ENCODE peak calls at places on chromosomes 3 and 15, in eight cellular contexts. One of them, this sample, is unnamed.

GRCh38 chr3:195129644-195130492 is 141.1 kb downstream of the XXYLT1 start:
- DNase-seq in IMR-90: peak
- DNase-seq in upper lobe of right lung: no peak
- DNase-seq in psoas muscle: no peak
- DNase-seq in progenitor cell of endocrine pancreas: no peak
- DNase-seq in B cell: peak
- DNase-seq in neural crest cell: no peak
- DNase-seq in colonic mucosa: no peak
- DNase-seq in this sample: no peak

GRCh38 chr3:40237892-40238571 is 71.5 kb upstream of the EIF1B start:
- DNase-seq in IMR-90: peak
- DNase-seq in upper lobe of right lung: no peak
- DNase-seq in psoas muscle: no peak
- DNase-seq in progenitor cell of endocrine pancreas: no peak
- DNase-seq in B cell: no peak
- DNase-seq in neural crest cell: peak
- DNase-seq in colonic mucosa: no peak
- DNase-seq in this sample: no peak

GRCh38 chr3:172751188-172751571 is 654 bp downstream of the ECT2 start:
- DNase-seq in IMR-90: peak
- DNase-seq in upper lobe of right lung: no peak
- DNase-seq in psoas muscle: no peak
- DNase-seq in progenitor cell of endocrine pancreas: no peak
- DNase-seq in B cell: no peak
- DNase-seq in neural crest cell: no peak
- DNase-seq in colonic mucosa: peak
- DNase-seq in this sample: no peak

GRCh38 chr15:99154271-99154670 is 49.4 kb downstream of the SYNM start:
- DNase-seq in IMR-90: peak
- DNase-seq in upper lobe of right lung: no peak
- DNase-seq in psoas muscle: no peak
- DNase-seq in progenitor cell of endocrine pancreas: no peak
- DNase-seq in B cell: no peak
- DNase-seq in neural crest cell: no peak
- DNase-seq in colonic mucosa: no peak
- DNase-seq in this sample: no peak

GRCh38 chr3:159762981-159763465 is 225.6 kb upstream of the IL12A start:
- DNase-seq in IMR-90: peak
- DNase-seq in upper lobe of right lung: peak
- DNase-seq in psoas muscle: peak
- DNase-seq in progenitor cell of endocrine pancreas: peak
- DNase-seq in B cell: no peak
- DNase-seq in neural crest cell: peak
- DNase-seq in colonic mucosa: no peak
- DNase-seq in this sample: peak

GRCh38 chr3:32297366-32297765 is 58.9 kb downstream of the CMTM8 start:
- DNase-seq in IMR-90: no peak
- DNase-seq in upper lobe of right lung: no peak
- DNase-seq in psoas muscle: no peak
- DNase-seq in progenitor cell of endocrine pancreas: no peak
- DNase-seq in B cell: no peak
- DNase-seq in neural crest cell: no peak
- DNase-seq in colonic mucosa: no peak
- DNase-seq in this sample: no peak

GRCh38 chr15:25858952-25859760 is 4.0 kb downstream of the ATP10A start:
- DNase-seq in IMR-90: no peak
- DNase-seq in upper lobe of right lung: no peak
- DNase-seq in psoas muscle: no peak
- DNase-seq in progenitor cell of endocrine pancreas: no peak
- DNase-seq in B cell: no peak
- DNase-seq in neural crest cell: no peak
- DNase-seq in colonic mucosa: no peak
- DNase-seq in this sample: no peak

GRCh38 chr3:129417354-129417753 is 11.1 kb downstream of the EFCAB12 start:
- DNase-seq in IMR-90: peak
- DNase-seq in upper lobe of right lung: no peak
- DNase-seq in psoas muscle: no peak
- DNase-seq in progenitor cell of endocrine pancreas: no peak
- DNase-seq in B cell: no peak
- DNase-seq in neural crest cell: no peak
- DNase-seq in colonic mucosa: no peak
- DNase-seq in this sample: no peak

GRCh38 chr15:57092252-57092651 is 173.8 kb downstream of the TCF12 start:
- DNase-seq in IMR-90: no peak
- DNase-seq in upper lobe of right lung: no peak
- DNase-seq in psoas muscle: no peak
- DNase-seq in progenitor cell of endocrine pancreas: no peak
- DNase-seq in B cell: no peak
- DNase-seq in neural crest cell: no peak
- DNase-seq in colonic mucosa: no peak
- DNase-seq in this sample: no peak

GRCh38 chr3:163056874-163057497 is 1560.4 kb downstream of the OTOL1 start:
- DNase-seq in IMR-90: peak
- DNase-seq in upper lobe of right lung: no peak
- DNase-seq in psoas muscle: no peak
- DNase-seq in progenitor cell of endocrine pancreas: peak
- DNase-seq in B cell: no peak
- DNase-seq in neural crest cell: peak
- DNase-seq in colonic mucosa: peak
- DNase-seq in this sample: no peak

GRCh38 chr3:107132674-107133073 is 244.6 kb upstream of the CCDC54 start:
- DNase-seq in IMR-90: peak
- DNase-seq in upper lobe of right lung: no peak
- DNase-seq in psoas muscle: no peak
- DNase-seq in progenitor cell of endocrine pancreas: no peak
- DNase-seq in B cell: no peak
- DNase-seq in neural crest cell: no peak
- DNase-seq in colonic mucosa: no peak
- DNase-seq in this sample: no peak

GRCh38 chr15:77516786-77517185 is 96.1 kb downstream of the HMG20A start:
- DNase-seq in IMR-90: no peak
- DNase-seq in upper lobe of right lung: peak
- DNase-seq in psoas muscle: no peak
- DNase-seq in progenitor cell of endocrine pancreas: no peak
- DNase-seq in B cell: no peak
- DNase-seq in neural crest cell: no peak
- DNase-seq in colonic mucosa: no peak
- DNase-seq in this sample: no peak

GRCh38 chr3:136350132-136350531 is 100.0 kb downstream of the PCCB start:
- DNase-seq in IMR-90: peak
- DNase-seq in upper lobe of right lung: no peak
- DNase-seq in psoas muscle: no peak
- DNase-seq in progenitor cell of endocrine pancreas: no peak
- DNase-seq in B cell: no peak
- DNase-seq in neural crest cell: no peak
- DNase-seq in colonic mucosa: no peak
- DNase-seq in this sample: no peak

GRCh38 chr3:109224333-109224732 is 87.8 kb downstream of the C3orf85 start:
- DNase-seq in IMR-90: no peak
- DNase-seq in upper lobe of right lung: no peak
- DNase-seq in psoas muscle: no peak
- DNase-seq in progenitor cell of endocrine pancreas: no peak
- DNase-seq in B cell: no peak
- DNase-seq in neural crest cell: no peak
- DNase-seq in colonic mucosa: peak
- DNase-seq in this sample: no peak
- TF ChIP-seq CTCF in IMR-90: no peak
- TF ChIP-seq CTCF in upper lobe of right lung: peak
- TF ChIP-seq CTCF in psoas muscle: no peak
- TF ChIP-seq CTCF in progenitor cell of endocrine pancreas: peak
- TF ChIP-seq CTCF in B cell: no peak
- TF ChIP-seq CTCF in neural crest cell: no peak
- TF ChIP-seq CTCF in colonic mucosa: peak
- TF ChIP-seq CTCF in this sample: no peak

DNA sequence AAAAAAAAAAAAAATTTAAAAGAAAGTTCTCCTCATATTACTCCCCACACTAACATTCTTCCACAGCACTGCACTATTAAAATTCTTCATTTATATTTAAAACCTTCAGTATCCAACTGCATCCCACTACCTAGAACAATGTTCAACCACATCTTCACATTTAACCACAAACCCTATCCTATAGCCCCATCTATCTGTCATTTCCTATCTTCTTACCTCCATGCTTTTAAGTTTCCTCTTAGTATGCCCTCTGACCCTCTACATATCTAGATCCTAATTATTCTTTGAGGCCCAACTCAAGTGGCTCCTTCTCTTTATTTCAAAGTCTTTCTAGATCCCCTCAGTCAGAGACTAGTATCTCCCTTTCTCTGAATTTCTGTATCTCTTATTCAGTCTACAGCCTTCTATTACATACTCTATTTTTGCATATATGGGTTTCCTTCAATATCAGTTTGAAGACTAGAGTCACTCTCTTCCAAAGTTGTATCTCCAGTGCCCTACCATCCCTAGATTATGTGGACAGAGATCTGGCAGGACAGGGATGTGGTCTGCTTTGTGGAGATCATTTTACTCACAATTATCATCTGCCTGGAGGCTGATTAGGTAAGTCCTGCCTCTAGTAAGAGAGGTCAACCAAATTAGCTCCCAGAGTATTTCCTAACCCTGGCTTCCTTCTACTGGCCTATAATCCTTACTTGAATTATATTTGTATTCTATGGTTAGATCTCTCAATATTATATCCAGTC is 1.4 kb downstream of the CIAO2A start:
- DNase-seq in IMR-90: no peak
- DNase-seq in upper lobe of right lung: no peak
- DNase-seq in psoas muscle: no peak
- DNase-seq in progenitor cell of endocrine pancreas: no peak
- DNase-seq in B cell: no peak
- DNase-seq in neural crest cell: no peak
- DNase-seq in colonic mucosa: no peak
- DNase-seq in this sample: no peak
- TF ChIP-seq CTCF in IMR-90: peak
- TF ChIP-seq CTCF in upper lobe of right lung: no peak
- TF ChIP-seq CTCF in psoas muscle: no peak
- TF ChIP-seq CTCF in progenitor cell of endocrine pancreas: no peak
- TF ChIP-seq CTCF in B cell: peak
- TF ChIP-seq CTCF in neural crest cell: peak
- TF ChIP-seq CTCF in colonic mucosa: peak
- TF ChIP-seq CTCF in this sample: no peak

GRCh38 chr15:75808563-75808962 is 34.7 kb upstream of the UBE2Q2 start:
- DNase-seq in IMR-90: no peak
- DNase-seq in upper lobe of right lung: no peak
- DNase-seq in psoas muscle: no peak
- DNase-seq in progenitor cell of endocrine pancreas: no peak
- DNase-seq in B cell: no peak
- DNase-seq in neural crest cell: no peak
- DNase-seq in colonic mucosa: no peak
- DNase-seq in this sample: no peak

GRCh38 chr15:75814794-75815193 is 28.5 kb upstream of the UBE2Q2 start:
- DNase-seq in IMR-90: no peak
- DNase-seq in upper lobe of right lung: no peak
- DNase-seq in psoas muscle: no peak
- DNase-seq in progenitor cell of endocrine pancreas: no peak
- DNase-seq in B cell: no peak
- DNase-seq in neural crest cell: no peak
- DNase-seq in colonic mucosa: no peak
- DNase-seq in this sample: no peak

GRCh38 chr15:75811616-75812015 is 31.6 kb upstream of the UBE2Q2 start:
- DNase-seq in IMR-90: no peak
- DNase-seq in upper lobe of right lung: no peak
- DNase-seq in psoas muscle: no peak
- DNase-seq in progenitor cell of endocrine pancreas: no peak
- DNase-seq in B cell: no peak
- DNase-seq in neural crest cell: no peak
- DNase-seq in colonic mucosa: no peak
- DNase-seq in this sample: no peak

GRCh38 chr15:75810874-75811498 is 32.3 kb upstream of the UBE2Q2 start:
- DNase-seq in IMR-90: no peak
- DNase-seq in upper lobe of right lung: no peak
- DNase-seq in psoas muscle: no peak
- DNase-seq in progenitor cell of endocrine pancreas: no peak
- DNase-seq in B cell: no peak
- DNase-seq in neural crest cell: no peak
- DNase-seq in colonic mucosa: no peak
- DNase-seq in this sample: no peak

GRCh38 chr15:75809986-75810750 is 33.1 kb upstream of the UBE2Q2 start:
- DNase-seq in IMR-90: no peak
- DNase-seq in upper lobe of right lung: no peak
- DNase-seq in psoas muscle: no peak
- DNase-seq in progenitor cell of endocrine pancreas: no peak
- DNase-seq in B cell: no peak
- DNase-seq in neural crest cell: no peak
- DNase-seq in colonic mucosa: peak
- DNase-seq in this sample: no peak
- TF ChIP-seq CTCF in IMR-90: peak
- TF ChIP-seq CTCF in upper lobe of right lung: peak
- TF ChIP-seq CTCF in psoas muscle: peak
- TF ChIP-seq CTCF in progenitor cell of endocrine pancreas: peak
- TF ChIP-seq CTCF in B cell: peak
- TF ChIP-seq CTCF in neural crest cell: peak
- TF ChIP-seq CTCF in colonic mucosa: peak
- TF ChIP-seq CTCF in this sample: no peak

DNA sequence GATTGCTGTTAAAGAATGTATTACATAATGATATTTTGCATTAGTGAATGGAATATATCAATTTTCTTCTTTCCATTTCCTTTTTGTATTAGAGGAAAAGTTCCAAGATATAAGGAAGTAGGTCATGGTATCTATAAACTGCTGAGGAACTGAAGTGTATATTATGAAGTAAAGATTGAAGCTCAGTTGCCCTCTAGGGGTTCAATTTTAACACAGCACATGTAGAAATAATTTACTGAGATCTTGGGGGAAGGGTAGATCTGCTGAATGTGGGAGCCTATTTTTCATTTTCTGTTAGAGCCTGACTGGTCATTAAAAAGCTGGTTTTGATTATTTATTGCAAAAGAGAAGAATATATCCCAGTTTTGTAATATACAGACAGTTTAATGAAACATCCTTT is 45.2 kb downstream of the CMC1 start:
- DNase-seq in IMR-90: peak
- DNase-seq in upper lobe of right lung: no peak
- DNase-seq in psoas muscle: no peak
- DNase-seq in progenitor cell of endocrine pancreas: no peak
- DNase-seq in B cell: no peak
- DNase-seq in neural crest cell: no peak
- DNase-seq in colonic mucosa: no peak
- DNase-seq in this sample: no peak
- TF ChIP-seq CTCF in IMR-90: peak
- TF ChIP-seq CTCF in upper lobe of right lung: peak
- TF ChIP-seq CTCF in psoas muscle: peak
- TF ChIP-seq CTCF in progenitor cell of endocrine pancreas: peak
- TF ChIP-seq CTCF in B cell: peak
- TF ChIP-seq CTCF in neural crest cell: peak
- TF ChIP-seq CTCF in colonic mucosa: peak
- TF ChIP-seq CTCF in this sample: peak

GRCh38 chr15:40936709-40937666 is 7.8 kb downstream of the DLL4 start:
- DNase-seq in IMR-90: peak
- DNase-seq in upper lobe of right lung: no peak
- DNase-seq in psoas muscle: no peak
- DNase-seq in progenitor cell of endocrine pancreas: no peak
- DNase-seq in B cell: no peak
- DNase-seq in neural crest cell: no peak
- DNase-seq in colonic mucosa: no peak
- DNase-seq in this sample: no peak
- TF ChIP-seq CTCF in IMR-90: no peak
- TF ChIP-seq CTCF in upper lobe of right lung: peak
- TF ChIP-seq CTCF in psoas muscle: peak
- TF ChIP-seq CTCF in progenitor cell of endocrine pancreas: peak
- TF ChIP-seq CTCF in B cell: no peak
- TF ChIP-seq CTCF in neural crest cell: no peak
- TF ChIP-seq CTCF in colonic mucosa: no peak
- TF ChIP-seq CTCF in this sample: no peak

This sample was measured in mesothelial cell of epicardium.